ENCODE peak calls at places on chromosomes 6 and 20, in six cellular contexts. One of them, this sample, is unnamed.

GRCh38 chr6:47302043-47302442 is 7.7 kb downstream of the TNFRSF21 start:
- DNase-seq in omental fat pad: no peak
- DNase-seq in GM18507: no peak
- DNase-seq in CD8-positive, alpha-beta T cell: no peak
- DNase-seq in AML-193: no peak
- DNase-seq in astrocyte of the spinal cord: no peak
- DNase-seq in this sample: no peak

GRCh38 chr20:50120935-50121693 is 8.2 kb upstream of the UBE2V1 start:
- DNase-seq in omental fat pad: no peak
- DNase-seq in GM18507: no peak
- DNase-seq in CD8-positive, alpha-beta T cell: peak
- DNase-seq in AML-193: peak
- DNase-seq in astrocyte of the spinal cord: peak
- DNase-seq in this sample: peak

GRCh38 chr20:43787937-43788336 is 61.1 kb upstream of the GTSF1L start:
- DNase-seq in omental fat pad: no peak
- DNase-seq in GM18507: no peak
- DNase-seq in CD8-positive, alpha-beta T cell: no peak
- DNase-seq in AML-193: no peak
- DNase-seq in astrocyte of the spinal cord: no peak
- DNase-seq in this sample: no peak

GRCh38 chr6:46011241-46012085 is 4.2 kb downstream of the CLIC5 start:
- DNase-seq in omental fat pad: no peak
- DNase-seq in GM18507: peak
- DNase-seq in CD8-positive, alpha-beta T cell: peak
- DNase-seq in AML-193: no peak
- DNase-seq in astrocyte of the spinal cord: peak
- DNase-seq in this sample: peak

GRCh38 chr20:881051-881820 is 34.9 kb downstream of the ANGPT4 start:
- DNase-seq in omental fat pad: no peak
- DNase-seq in GM18507: no peak
- DNase-seq in CD8-positive, alpha-beta T cell: no peak
- DNase-seq in AML-193: peak
- DNase-seq in astrocyte of the spinal cord: peak
- DNase-seq in this sample: no peak

GRCh38 chr20:20273281-20273680 is 94.6 kb upstream of the INSM1 start:
- DNase-seq in omental fat pad: no peak
- DNase-seq in GM18507: no peak
- DNase-seq in CD8-positive, alpha-beta T cell: no peak
- DNase-seq in AML-193: no peak
- DNase-seq in astrocyte of the spinal cord: no peak
- DNase-seq in this sample: no peak

GRCh38 chr6:119979862-119980261 is 630.3 kb upstream of the MAN1A1 start:
- DNase-seq in omental fat pad: no peak
- DNase-seq in GM18507: no peak
- DNase-seq in CD8-positive, alpha-beta T cell: no peak
- DNase-seq in AML-193: peak
- DNase-seq in astrocyte of the spinal cord: peak
- DNase-seq in this sample: no peak

GRCh38 chr6:117771403-117771802 is 96.1 kb downstream of the NUS1 start:
- DNase-seq in omental fat pad: no peak
- DNase-seq in GM18507: peak
- DNase-seq in CD8-positive, alpha-beta T cell: no peak
- DNase-seq in AML-193: no peak
- DNase-seq in astrocyte of the spinal cord: no peak
- DNase-seq in this sample: no peak

GRCh38 chr20:48892849-48893352 is 28.6 kb upstream of the ARFGEF2 start:
- DNase-seq in omental fat pad: no peak
- DNase-seq in GM18507: no peak
- DNase-seq in CD8-positive, alpha-beta T cell: no peak
- DNase-seq in AML-193: no peak
- DNase-seq in astrocyte of the spinal cord: no peak
- DNase-seq in this sample: no peak

GRCh38 chr20:17533396-17533795 is 2.2 kb upstream of the BFSP1 start:
- DNase-seq in omental fat pad: no peak
- DNase-seq in GM18507: no peak
- DNase-seq in CD8-positive, alpha-beta T cell: no peak
- DNase-seq in AML-193: peak
- DNase-seq in astrocyte of the spinal cord: peak
- DNase-seq in this sample: no peak

GRCh38 chr6:39388526-39389371 is 66.2 kb upstream of the KCNK16 start:
- DNase-seq in omental fat pad: no peak
- DNase-seq in GM18507: no peak
- DNase-seq in CD8-positive, alpha-beta T cell: no peak
- DNase-seq in AML-193: no peak
- DNase-seq in astrocyte of the spinal cord: no peak
- DNase-seq in this sample: no peak

GRCh38 chr6:4351857-4352669 is 216.7 kb upstream of the ECI2 start:
- DNase-seq in omental fat pad: peak
- DNase-seq in GM18507: no peak
- DNase-seq in CD8-positive, alpha-beta T cell: no peak
- DNase-seq in AML-193: no peak
- DNase-seq in astrocyte of the spinal cord: peak
- DNase-seq in this sample: no peak

GRCh38 chr6:32220021-32220420 is 3.8 kb downstream of the NOTCH4 start:
- DNase-seq in omental fat pad: no peak
- DNase-seq in GM18507: no peak
- DNase-seq in CD8-positive, alpha-beta T cell: no peak
- DNase-seq in AML-193: no peak
- DNase-seq in astrocyte of the spinal cord: no peak
- DNase-seq in this sample: no peak

GRCh38 chr6:107124934-107125348 is 9.6 kb upstream of the BEND3 start:
- DNase-seq in omental fat pad: no peak
- DNase-seq in GM18507: no peak
- DNase-seq in CD8-positive, alpha-beta T cell: no peak
- DNase-seq in AML-193: no peak
- DNase-seq in astrocyte of the spinal cord: no peak
- DNase-seq in this sample: no peak

GRCh38 chr6:75368151-75368779 is 83.7 kb upstream of the TMEM30A start:
- DNase-seq in omental fat pad: no peak
- DNase-seq in GM18507: no peak
- DNase-seq in CD8-positive, alpha-beta T cell: no peak
- DNase-seq in AML-193: no peak
- DNase-seq in astrocyte of the spinal cord: no peak
- DNase-seq in this sample: no peak

GRCh38 chr6:89966913-89967312 is 72.6 kb downstream of the GJA10 start:
- DNase-seq in omental fat pad: no peak
- DNase-seq in GM18507: no peak
- DNase-seq in CD8-positive, alpha-beta T cell: no peak
- DNase-seq in AML-193: no peak
- DNase-seq in astrocyte of the spinal cord: no peak
- DNase-seq in this sample: no peak

GRCh38 chr6:26269406-26270120 is 95.4 kb upstream of the BTN3A2 start:
- DNase-seq in omental fat pad: no peak
- DNase-seq in GM18507: no peak
- DNase-seq in CD8-positive, alpha-beta T cell: no peak
- DNase-seq in AML-193: no peak
- DNase-seq in astrocyte of the spinal cord: no peak
- DNase-seq in this sample: no peak

GRCh38 chr6:62640749-62641148 is 354.7 kb upstream of the KHDRBS2 start:
- DNase-seq in omental fat pad: no peak
- DNase-seq in GM18507: no peak
- DNase-seq in CD8-positive, alpha-beta T cell: no peak
- DNase-seq in AML-193: no peak
- DNase-seq in astrocyte of the spinal cord: no peak
- DNase-seq in this sample: no peak

GRCh38 chr20:37381621-37382538 is 35.9 kb downstream of the SRC start:
- DNase-seq in omental fat pad: no peak
- DNase-seq in GM18507: no peak
- DNase-seq in CD8-positive, alpha-beta T cell: no peak
- DNase-seq in AML-193: no peak
- DNase-seq in astrocyte of the spinal cord: no peak
- DNase-seq in this sample: no peak

GRCh38 chr6:66605011-66605410 is 898.0 kb upstream of the EYS start:
- DNase-seq in omental fat pad: no peak
- DNase-seq in GM18507: no peak
- DNase-seq in CD8-positive, alpha-beta T cell: no peak
- DNase-seq in AML-193: no peak
- DNase-seq in astrocyte of the spinal cord: peak
- DNase-seq in this sample: no peak

GRCh38 chr6:62805431-62805830 is 405.8 kb upstream of the FKBP1C start:
- DNase-seq in omental fat pad: no peak
- DNase-seq in GM18507: no peak
- DNase-seq in CD8-positive, alpha-beta T cell: no peak
- DNase-seq in AML-193: no peak
- DNase-seq in astrocyte of the spinal cord: no peak
- DNase-seq in this sample: no peak

GRCh38 chr20:24442909-24443308 is 26.5 kb upstream of the SYNDIG1 start:
- DNase-seq in omental fat pad: no peak
- DNase-seq in GM18507: no peak
- DNase-seq in CD8-positive, alpha-beta T cell: no peak
- DNase-seq in AML-193: no peak
- DNase-seq in astrocyte of the spinal cord: no peak
- DNase-seq in this sample: no peak

GRCh38 chr20:15835811-15836210 is 737.4 kb downstream of the KIF16B start:
- DNase-seq in omental fat pad: no peak
- DNase-seq in GM18507: no peak
- DNase-seq in CD8-positive, alpha-beta T cell: no peak
- DNase-seq in AML-193: no peak
- DNase-seq in astrocyte of the spinal cord: no peak
- DNase-seq in this sample: no peak

GRCh38 chr6:5998741-5999687 is 7.7 kb downstream of the NRN1 start:
- DNase-seq in omental fat pad: no peak
- DNase-seq in GM18507: no peak
- DNase-seq in CD8-positive, alpha-beta T cell: no peak
- DNase-seq in AML-193: no peak
- DNase-seq in astrocyte of the spinal cord: peak
- DNase-seq in this sample: no peak

GRCh38 chr6:38234934-38235678 is 404.6 kb downstream of the BTBD9 start:
- DNase-seq in omental fat pad: no peak
- DNase-seq in GM18507: no peak
- DNase-seq in CD8-positive, alpha-beta T cell: no peak
- DNase-seq in AML-193: no peak
- DNase-seq in astrocyte of the spinal cord: no peak
- DNase-seq in this sample: no peak

GRCh38 chr6:12296255-12296573 is 6.1 kb downstream of the EDN1 start:
- DNase-seq in omental fat pad: no peak
- DNase-seq in GM18507: no peak
- DNase-seq in CD8-positive, alpha-beta T cell: no peak
- DNase-seq in AML-193: no peak
- DNase-seq in astrocyte of the spinal cord: peak
- DNase-seq in this sample: no peak

This sample was measured in stimulated activated naive CD4-positive, alpha-beta T cell.